ENCODE peak calls at places on chromosomes 6 and 20, in nine cellular contexts. F is brain microvascular endothelial cell; U is stimulated activated CD4-positive, alpha-beta T cell treated with anti-CD3 and anti-CD28 coated beads, Interleukin-15, amount 100 ng/mL, for 1 hour; E is CD8-positive, alpha-beta T cell; D is NCI-H2171; Q is retinal pigment epithelial cell; Y is SW480; B is GM12891; C is KG1. A is an unnamed sample.

GRCh38 chr20:37142708-37143107 is 36.4 kb upstream of the RPN2 start:
- DNase-seq in E (no peak), C (no peak), B (no peak), U (no peak), Q (peak; percentile 39), Y (peak; percentile 26), F (no peak), D (no peak), A (no peak)

GRCh38 chr20:53735536-53736050 is 142.0 kb upstream of the ZNF217 start:
- DNase-seq in C (peak; percentile 49), Y (peak; percentile 86), U (no peak), Q (peak; percentile 88), F (peak; percentile 93), D (no peak), E (no peak), B (no peak), A (no peak)

GRCh38 chr20:47487175-47487917 is 14.3 kb upstream of the NCOA3 start:
- DNase-seq in E (peak; percentile 38), U (peak; percentile 29), Y (no peak), C (no peak), Q (no peak), F (peak; percentile 12), B (no peak), D (no peak), A (peak; percentile 98)

GRCh38 chr6:157898169-157898568 is 75.1 kb downstream of the SNX9 start:
- DNase-seq in D (no peak), B (no peak), C (no peak), F (no peak), Y (no peak), E (peak; percentile 46), Q (no peak), U (no peak), A (no peak)

GRCh38 chr20:760751-761417 is 7.4 kb downstream of the SLC52A3 start:
- DNase-seq in E (peak; percentile 16), B (peak; percentile 64), Y (no peak), U (no peak), Q (no peak), C (no peak), D (no peak), F (no peak), A (no peak)

GRCh38 chr6:149903938-149904611 is 6.2 kb upstream of the RAET1E start:
- DNase-seq in Y (no peak), E (no peak), Q (no peak), U (no peak), F (no peak), B (no peak), D (peak; percentile 12), C (no peak), A (no peak)

GRCh38 chr6:158226655-158227512 is 58.7 kb downstream of the GTF2H5 start:
- DNase-seq in D (no peak), Q (no peak), Y (no peak), B (no peak), U (no peak), F (no peak), E (no peak), C (no peak), A (no peak)

GRCh38 chr6:215335-216034 is 76.8 kb upstream of the DUSP22 start:
- DNase-seq in B (no peak), Y (no peak), D (no peak), F (no peak), E (peak; percentile 39), U (peak; percentile 40), C (no peak), Q (no peak), A (no peak)

GRCh38 chr6:100001915-100002388 is 7.9 kb upstream of the MCHR2 start:
- DNase-seq in C (peak; percentile 5), Y (peak; percentile 43), E (peak; percentile 20), D (peak; percentile 22), B (no peak), Q (peak; percentile 27), F (peak; percentile 57), U (peak; percentile 25), A (peak; percentile 3)

GRCh38 chr6:70270287-70271005 is 32.4 kb downstream of the COL9A1 start:
- DNase-seq in Y (no peak), Q (peak; percentile 43), F (no peak), C (no peak), D (no peak), B (no peak), U (no peak), E (no peak), A (no peak)

GRCh38 chr6:109187399-109188114 is 92.2 kb downstream of the CEP57L1 start:
- DNase-seq in B (peak; percentile 8), Y (peak; percentile 34), E (peak; percentile 64), U (peak; percentile 47), D (peak; percentile 38), Q (no peak), F (no peak), C (peak; percentile 26), A (peak; percentile 16)

GRCh38 chr6:115415378-115415777 is 645.3 kb downstream of the FRK start:
- DNase-seq in F (no peak), Q (no peak), C (no peak), E (no peak), D (no peak), U (no peak), Y (no peak), B (no peak), A (no peak)

GRCh38 chr20:12207875-12208274 is 290.2 kb downstream of the BTBD3 start:
- DNase-seq in Q (no peak), F (peak; percentile 31), Y (peak; percentile 17), D (no peak), B (no peak), C (no peak), E (no peak), U (no peak), A (no peak)

GRCh38 chr20:54459279-54459678 is 16.1 kb upstream of the DOK5 start:
- DNase-seq in B (no peak), Q (no peak), F (no peak), C (no peak), E (no peak), D (no peak), Y (no peak), U (no peak), A (no peak)

GRCh38 chr6:30889921-30890645 is 5.8 kb downstream of the DDR1 start:
- DNase-seq in E (no peak), Y (no peak), U (no peak), D (no peak), Q (no peak), F (no peak), B (no peak), C (no peak), A (no peak)

GRCh38 chr6:75296811-75297779 is 12.5 kb upstream of the TMEM30A start:
- DNase-seq in U (no peak), E (no peak), F (no peak), C (peak; percentile 36), Q (no peak), D (peak; percentile 55), B (no peak), Y (peak; percentile 49), A (no peak)

GRCh38 chr20:34066476-34067090 is 45.5 kb downstream of the EIF2S2 start:
- DNase-seq in Q (peak; percentile 60), U (no peak), Y (no peak), B (no peak), C (no peak), F (no peak), E (no peak), D (no peak), A (no peak)

GRCh38 chr20:52410746-52411317 is 219.3 kb upstream of the ZFP64 start:
- DNase-seq in F (no peak), U (no peak), Q (no peak), D (no peak), E (peak; percentile 12), B (no peak), C (no peak), Y (no peak), A (no peak)

GRCh38 chr6:143962644-143962929 is 45.5 kb downstream of the PLAGL1 start:
- DNase-seq in E (no peak), Y (no peak), U (no peak), B (no peak), C (no peak), Q (no peak), D (no peak), F (peak; percentile 11), A (no peak)

GRCh38 chr6:106574729-106575458 is 54.4 kb downstream of the RTN4IP1 start:
- DNase-seq in C (no peak), D (no peak), U (no peak), Y (peak; percentile 44), E (no peak), B (no peak), F (peak; percentile 45), Q (peak; percentile 73), A (no peak)

GRCh38 chr6:116144590-116144989 is 18.7 kb upstream of the COL10A1 start:
- DNase-seq in B (no peak), D (no peak), F (peak; percentile 87), C (no peak), E (no peak), Y (peak; percentile 83), U (no peak), Q (no peak), A (no peak)

GRCh38 chr6:129251669-129252376 is 368.9 kb downstream of the LAMA2 start:
- DNase-seq in B (peak; percentile 11), F (peak; percentile 77), Q (no peak), U (no peak), E (peak; percentile 33), Y (peak; percentile 72), C (peak; percentile 12), D (no peak), A (peak; percentile 37)

GRCh38 chr6:139777202-139777970 is 402.9 kb upstream of the CITED2 start:
- DNase-seq in D (peak; percentile 80), Y (no peak), E (no peak), Q (no peak), F (no peak), U (no peak), B (no peak), C (no peak), A (no peak)

GRCh38 chr6:54014440-54014839 is 96.8 kb upstream of the MLIP start:
- DNase-seq in Q (no peak), D (peak; percentile 47), U (no peak), F (no peak), B (no peak), E (no peak), Y (no peak), C (no peak), A (no peak)

GRCh38 chr20:52972190-52972937 is at the start of gene TSHZ2:
- DNase-seq in C (no peak), F (peak; percentile 0), U (peak; percentile 47), B (no peak), D (no peak), Y (peak; percentile 78), E (peak; percentile 8), Q (no peak), A (no peak)

GRCh38 chr20:58054744-58055373 is 173.6 kb downstream of the ANKRD60 start:
- DNase-seq in F (no peak), U (no peak), D (no peak), C (no peak), Q (no peak), B (no peak), Y (no peak), E (no peak), A (no peak)

GRCh38 chr6:70764706-70765105 is 97.0 kb downstream of the SMAP1 start:
- DNase-seq in D (peak; percentile 88), E (no peak), U (no peak), Y (no peak), Q (no peak), F (no peak), C (no peak), B (no peak), A (no peak)

GRCh38 chr6:21754891-21755290 is 161.3 kb downstream of the SOX4 start:
- DNase-seq in D (no peak), F (peak; percentile 73), C (no peak), Y (no peak), U (no peak), Q (no peak), B (no peak), E (no peak), A (no peak)

GRCh38 chr6:81708306-81708705 is 44.2 kb downstream of the TENT5A start:
- DNase-seq in Y (no peak), U (no peak), E (no peak), B (no peak), C (no peak), F (peak; percentile 18), D (no peak), Q (peak; percentile 56), A (no peak)

GRCh38 chr20:41055679-41056078 is 27.1 kb downstream of the TOP1 start:
- DNase-seq in C (no peak), B (no peak), U (no peak), Q (no peak), D (no peak), Y (no peak), E (no peak), F (no peak), A (no peak)

GRCh38 chr6:149862901-149863595 is 1.1 kb downstream of the LRP11 start:
- DNase-seq in E (peak; percentile 6), U (no peak), B (peak; percentile 31), Q (no peak), F (no peak), C (peak; percentile 18), D (peak; percentile 10), Y (peak; percentile 63), A (no peak)